ENCODE peak calls at places on chromosomes 12 and 14, in seven cellular contexts. C is NCI-H1105; J is activated CD4-positive, alpha-beta memory T cell treated with anti-CD3 and anti-CD28 coated beads for 36 hours; Z is stimulated activated CD4-positive, alpha-beta T cell treated with anti-CD3 and anti-CD28 coated beads, Interleukin-1b, Interleukin-23, amount 100 ng/mL, for 24 hours; X is fibroblast of gingiva; S is natural killer cell; U is NCI-H1092. W is an unnamed sample.

GRCh38 chr12:115712676-115713075 is 564.8 kb downstream of the MED13L start:
- DNase-seq in C (no peak), J (no peak), Z (no peak), X (no peak), S (no peak), U (no peak), W (no peak)

GRCh38 chr12:21773263-21773741 is 1.2 kb downstream of the KCNJ8 start:
- DNase-seq in C (no peak), J (peak; percentile 34), Z (no peak), X (no peak), S (no peak), U (no peak), W (peak; percentile 32)

GRCh38 chr12:53726342-53726741 is 910 bp downstream of the CALCOCO1 start:
- DNase-seq in C (no peak), J (peak; percentile 30), Z (no peak), X (no peak), S (no peak), U (no peak), W (no peak)

GRCh38 chr12:133235401-133236112 is at the start of gene ANHX:
- DNase-seq in C (no peak), J (no peak), Z (no peak), X (no peak), S (no peak), U (no peak), W (no peak)

GRCh38 chr14:105092124-105092911 is 27.1 kb upstream of the GPR132 start:
- DNase-seq in C (no peak), J (peak; percentile 25), Z (no peak), X (no peak), S (no peak), U (no peak), W (no peak)

GRCh38 chr12:131674373-131674772 is 36.5 kb upstream of the SFSWAP start:
- DNase-seq in C (no peak), J (no peak), Z (no peak), X (no peak), S (no peak), U (no peak), W (no peak)

GRCh38 chr14:67526676-67527459 is 6.2 kb upstream of the PLEKHH1 start:
- DNase-seq in C (peak; percentile 31), J (peak; percentile 52), Z (no peak), X (peak; percentile 38), S (no peak), U (peak; percentile 22), W (peak; percentile 32)

GRCh38 chr12:69657376-69658137 is 41.5 kb downstream of the BEST3 start:
- DNase-seq in C (no peak), J (no peak), Z (no peak), X (peak; percentile 83), S (no peak), U (no peak), W (no peak)

W was measured in NCI-H1930.